ENCODE peak calls at places on chromosomes 13 and 19, in six cellular contexts. One of them, this sample, is unnamed.

GRCh38 chr13:28820099-28821051 is at the start of gene MTUS2:
- DNase-seq in thoracic aorta: no peak
- DNase-seq in HFFc6: no peak
- DNase-seq in endothelial cell: peak
- DNase-seq in C1 segment of cervical spinal cord: no peak
- DNase-seq in CD8-positive, alpha-beta memory T cell: no peak
- DNase-seq in this sample: no peak

GRCh38 chr19:48102870-48103751 is 7.5 kb downstream of the PLA2G4C start:
- DNase-seq in thoracic aorta: no peak
- DNase-seq in HFFc6: peak
- DNase-seq in endothelial cell: peak
- DNase-seq in C1 segment of cervical spinal cord: no peak
- DNase-seq in CD8-positive, alpha-beta memory T cell: peak
- DNase-seq in this sample: no peak

GRCh38 chr19:51602189-51602854 is 27.9 kb downstream of the SIGLEC5 start:
- DNase-seq in thoracic aorta: no peak
- DNase-seq in HFFc6: no peak
- DNase-seq in endothelial cell: no peak
- DNase-seq in C1 segment of cervical spinal cord: no peak
- DNase-seq in CD8-positive, alpha-beta memory T cell: no peak
- DNase-seq in this sample: no peak

GRCh38 chr13:113839536-113840204 is 24.2 kb downstream of the GAS6 start:
- DNase-seq in thoracic aorta: no peak
- DNase-seq in HFFc6: no peak
- DNase-seq in endothelial cell: no peak
- DNase-seq in C1 segment of cervical spinal cord: peak
- DNase-seq in CD8-positive, alpha-beta memory T cell: no peak
- DNase-seq in this sample: no peak

GRCh38 chr13:40148103-40148502 is 492.6 kb downstream of the COG6 start:
- DNase-seq in thoracic aorta: no peak
- DNase-seq in HFFc6: no peak
- DNase-seq in endothelial cell: no peak
- DNase-seq in C1 segment of cervical spinal cord: no peak
- DNase-seq in CD8-positive, alpha-beta memory T cell: no peak
- DNase-seq in this sample: no peak

GRCh38 chr13:51241720-51242119 is 19.5 kb downstream of the FAM124A start:
- DNase-seq in thoracic aorta: no peak
- DNase-seq in HFFc6: no peak
- DNase-seq in endothelial cell: no peak
- DNase-seq in C1 segment of cervical spinal cord: no peak
- DNase-seq in CD8-positive, alpha-beta memory T cell: no peak
- DNase-seq in this sample: no peak

GRCh38 chr19:7687177-7687576 is 6.5 kb downstream of the TRAPPC5 start:
- DNase-seq in thoracic aorta: no peak
- DNase-seq in HFFc6: no peak
- DNase-seq in endothelial cell: no peak
- DNase-seq in C1 segment of cervical spinal cord: no peak
- DNase-seq in CD8-positive, alpha-beta memory T cell: no peak
- DNase-seq in this sample: no peak

GRCh38 chr19:41882568-41883462 is at the start of gene ARHGEF1:
- DNase-seq in thoracic aorta: no peak
- DNase-seq in HFFc6: no peak
- DNase-seq in endothelial cell: peak
- DNase-seq in C1 segment of cervical spinal cord: no peak
- DNase-seq in CD8-positive, alpha-beta memory T cell: peak
- DNase-seq in this sample: peak

GRCh38 chr13:106100261-106100919 is 435.1 kb downstream of the EFNB2 start:
- DNase-seq in thoracic aorta: no peak
- DNase-seq in HFFc6: no peak
- DNase-seq in endothelial cell: peak
- DNase-seq in C1 segment of cervical spinal cord: no peak
- DNase-seq in CD8-positive, alpha-beta memory T cell: no peak
- DNase-seq in this sample: no peak

GRCh38 chr13:39451301-39451700 is 151.7 kb downstream of the LHFPL6 start:
- DNase-seq in thoracic aorta: no peak
- DNase-seq in HFFc6: no peak
- DNase-seq in endothelial cell: no peak
- DNase-seq in C1 segment of cervical spinal cord: no peak
- DNase-seq in CD8-positive, alpha-beta memory T cell: no peak
- DNase-seq in this sample: no peak

GRCh38 chr19:15595069-15595468 is 19.9 kb upstream of the CYP4F8 start:
- DNase-seq in thoracic aorta: no peak
- DNase-seq in HFFc6: no peak
- DNase-seq in endothelial cell: no peak
- DNase-seq in C1 segment of cervical spinal cord: no peak
- DNase-seq in CD8-positive, alpha-beta memory T cell: no peak
- DNase-seq in this sample: no peak

GRCh38 chr13:39635564-39635963 is 19.9 kb upstream of the COG6 start:
- DNase-seq in thoracic aorta: no peak
- DNase-seq in HFFc6: no peak
- DNase-seq in endothelial cell: no peak
- DNase-seq in C1 segment of cervical spinal cord: no peak
- DNase-seq in CD8-positive, alpha-beta memory T cell: no peak
- DNase-seq in this sample: no peak

GRCh38 chr13:48726711-48727110 is 73.0 kb downstream of the CYSLTR2 start:
- DNase-seq in thoracic aorta: no peak
- DNase-seq in HFFc6: no peak
- DNase-seq in endothelial cell: no peak
- DNase-seq in C1 segment of cervical spinal cord: no peak
- DNase-seq in CD8-positive, alpha-beta memory T cell: no peak
- DNase-seq in this sample: no peak